ENCODE peak calls at places on chromosomes 11 and 22, in seven cellular contexts. U is adrenal gland; L is CD8-positive, alpha-beta memory T cell; F is HCT116; A is neuronal stem cell; K is suprapubic skin; I is cardiac muscle cell. Z is an unnamed sample.

GRCh38 chr22:19722915-19723164 is 499 bp upstream of the GP1BB start:
- DNase-seq in U (no peak), L (no peak), F (no peak), A (no peak), K (no peak), I (no peak), Z (no peak)

GRCh38 chr11:118224512-118225180 is at the start of gene JAML:
- DNase-seq in U (no peak), L (peak; percentile 35), F (no peak), A (no peak), K (no peak), I (no peak), Z (no peak)

GRCh38 chr11:131897976-131898375 is 527.6 kb downstream of the NTM start:
- DNase-seq in U (no peak), L (no peak), F (no peak), A (no peak), K (no peak), I (peak; percentile 59), Z (no peak)

GRCh38 chr11:105968021-105968697 is 53.9 kb downstream of the MSANTD4 start:
- DNase-seq in U (no peak), L (no peak), F (no peak), A (no peak), K (no peak), I (peak; percentile 1), Z (no peak)

GRCh38 chr11:46711288-46711687 is 7.7 kb upstream of the F2 start:
- DNase-seq in U (no peak), L (no peak), F (no peak), A (no peak), K (no peak), I (no peak), Z (no peak)

GRCh38 chr11:8720868-8721739 is 38.5 kb downstream of the RPL27A start:
- DNase-seq in U (no peak), L (no peak), F (peak; percentile 44), A (no peak), K (no peak), I (no peak), Z (peak; percentile 72)

GRCh38 chr11:13674799-13675509 is 6.5 kb downstream of the FAR1 start:
- DNase-seq in U (no peak), L (no peak), F (no peak), A (no peak), K (no peak), I (peak; percentile 55), Z (no peak)

GRCh38 chr11:28777126-28777525 is 668.9 kb downstream of the METTL15 start:
- DNase-seq in U (no peak), L (no peak), F (no peak), A (no peak), K (no peak), I (no peak), Z (no peak)

GRCh38 chr11:130847517-130847916 is 68.8 kb downstream of the SNX19 start:
- DNase-seq in U (no peak), L (no peak), F (peak; percentile 46), A (no peak), K (no peak), I (peak; percentile 66), Z (no peak)

GRCh38 chr11:120702656-120703055 is 191.1 kb downstream of the GRIK4 start:
- DNase-seq in U (no peak), L (no peak), F (no peak), A (no peak), K (no peak), I (no peak), Z (no peak)

GRCh38 chr11:17553249-17553546 is 6.1 kb downstream of the OTOG start:
- DNase-seq in U (no peak), L (no peak), F (no peak), A (no peak), K (no peak), I (no peak), Z (no peak)

GRCh38 chr11:101127699-101128570 is 1.7 kb downstream of the PGR start:
- DNase-seq in U (peak; percentile 25), L (no peak), F (no peak), A (peak; percentile 36), K (peak; percentile 79), I (no peak), Z (peak; percentile 28)

GRCh38 chr11:2122907-2123627 is 16.1 kb downstream of the IGF2 start:
- DNase-seq in U (no peak), L (no peak), F (no peak), A (no peak), K (no peak), I (no peak), Z (no peak)

GRCh38 chr11:128911239-128911638 is 20.1 kb downstream of the KCNJ5 start:
- DNase-seq in U (no peak), L (no peak), F (no peak), A (no peak), K (no peak), I (no peak), Z (no peak)

GRCh38 chr11:104968856-104969776 is 742 bp upstream of the CASP4 start:
- DNase-seq in U (peak; percentile 44), L (no peak), F (no peak), A (no peak), K (no peak), I (peak; percentile 67), Z (no peak)

GRCh38 chr11:2293396-2294339 is 8.1 kb downstream of the C11orf21 start:
- DNase-seq in U (peak; percentile 10), L (no peak), F (no peak), A (no peak), K (no peak), I (no peak), Z (no peak)

GRCh38 chr11:5891216-5891800 is 1.7 kb upstream of the OR52E5 start:
- DNase-seq in U (no peak), L (no peak), F (no peak), A (no peak), K (no peak), I (peak; percentile 15), Z (no peak)

GRCh38 chr11:95289378-95289777 is 58.4 kb upstream of the SESN3 start:
- DNase-seq in U (no peak), L (no peak), F (peak; percentile 8), A (no peak), K (no peak), I (no peak), Z (no peak)

GRCh38 chr11:65934014-65934413 is 11.3 kb upstream of the TSGA10IP start:
- DNase-seq in U (no peak), L (no peak), F (no peak), A (no peak), K (no peak), I (peak; percentile 73), Z (no peak)

DNA sequence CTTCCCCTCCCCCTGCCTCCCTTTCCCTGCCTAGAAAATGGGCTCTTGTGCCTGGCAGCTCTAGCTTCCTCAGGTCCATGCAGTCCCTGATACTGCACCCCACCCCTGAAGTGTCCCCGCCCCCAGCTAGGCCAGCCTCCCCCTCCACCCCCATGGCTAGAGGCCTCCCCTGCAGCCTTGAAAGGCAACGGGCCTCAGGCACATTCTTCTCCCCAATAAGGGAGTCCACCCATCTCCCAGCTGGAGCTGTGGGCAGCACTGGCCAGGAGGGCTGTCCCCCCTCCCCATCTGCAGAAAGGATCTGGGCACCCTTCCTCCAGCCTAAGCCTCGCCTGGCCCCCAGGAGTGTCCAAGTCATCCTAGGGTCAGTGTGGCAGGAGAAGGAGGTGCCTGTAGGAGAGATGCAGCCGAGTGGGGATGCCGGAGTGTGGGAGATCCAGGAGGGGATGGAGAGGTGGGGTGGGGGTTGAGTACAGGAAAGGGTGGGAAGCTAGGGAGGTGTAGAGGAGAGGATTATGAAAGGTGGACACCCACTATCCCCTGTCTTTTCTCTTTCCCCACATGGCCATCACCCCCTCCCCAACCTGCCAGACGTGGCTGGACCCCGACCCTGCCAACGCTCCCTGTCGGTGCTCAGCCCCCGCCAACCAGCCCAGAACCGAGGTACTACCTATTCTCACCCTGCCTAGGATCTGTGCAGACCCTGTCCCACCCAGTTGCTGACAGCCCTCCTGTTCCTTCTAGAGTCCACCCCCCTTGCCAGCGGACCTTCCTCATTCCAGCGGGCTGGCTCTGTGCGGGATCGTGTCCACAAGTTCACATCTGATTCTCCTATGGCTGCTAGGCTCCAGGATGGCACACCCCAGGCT is 9.3 kb downstream of the SMTN start:
- DNase-seq in U (no peak), L (no peak), F (no peak), A (no peak), K (no peak), I (no peak), Z (no peak)
- H3K27ac ChIP-seq in U (no peak overlapping the region), L (no peak overlapping the region), F (no peak overlapping the region), A (no peak overlapping the region), K (no peak overlapping the region), I (no peak overlapping the region), Z (no peak overlapping the region)

DNA sequence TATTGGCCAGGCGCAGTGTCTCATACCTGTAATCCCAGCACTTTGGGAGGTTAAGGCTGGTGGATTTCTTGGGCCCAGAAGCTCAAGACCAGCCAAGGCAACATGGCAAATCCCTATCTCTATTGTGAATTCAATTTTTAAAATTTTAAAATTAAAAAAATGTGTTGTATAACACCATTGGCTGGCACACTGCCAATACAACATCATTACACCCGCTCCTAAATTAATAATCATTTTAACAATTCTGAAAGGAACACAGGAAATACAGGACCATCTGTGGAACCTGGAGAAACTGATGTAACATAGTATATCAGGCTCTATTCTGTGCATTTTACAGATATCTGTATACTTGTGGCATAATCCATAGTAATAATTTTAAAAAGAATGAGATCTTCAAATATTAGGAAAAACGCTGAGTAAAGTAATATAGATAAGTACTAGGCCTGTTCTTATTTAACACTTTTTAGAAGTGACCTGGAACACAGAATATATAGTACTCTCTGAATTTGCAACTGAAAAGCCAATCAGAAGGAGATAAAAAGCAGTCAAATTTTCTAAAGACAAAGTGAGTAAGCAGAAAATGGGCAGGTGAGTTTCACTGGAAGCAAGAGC is 124.3 kb downstream of the APOL5 start:
- DNase-seq in U (no peak), L (no peak), F (no peak), A (no peak), K (no peak), I (no peak), Z (no peak)
- H3K27ac ChIP-seq in U (no peak overlapping the region), L (no peak overlapping the region), F (no peak overlapping the region), A (no peak overlapping the region), K (no peak overlapping the region), I (peak overlapping the region; percentile 79), Z (peak overlapping the region; percentile 1)

GRCh38 chr11:68543594-68543993 is 83.0 kb downstream of the PPP6R3 start:
- DNase-seq in U (no peak), L (no peak), F (no peak), A (no peak), K (no peak), I (no peak), Z (no peak)
- H3K27ac ChIP-seq in U (peak overlapping the region; percentile 74), L (no peak overlapping the region), F (no peak overlapping the region), A (no peak overlapping the region), K (no peak overlapping the region), I (peak overlapping the region; percentile 65), Z (no peak overlapping the region)

GRCh38 chr11:20033806-20034205 is 126.5 kb downstream of the DBX1 start:
- DNase-seq in U (no peak), L (no peak), F (no peak), A (no peak), K (no peak), I (no peak), Z (no peak)

GRCh38 chr11:20034941-20035340 is 125.3 kb downstream of the DBX1 start:
- DNase-seq in U (no peak), L (no peak), F (no peak), A (no peak), K (no peak), I (no peak), Z (no peak)

GRCh38 chr11:20035701-20036601 is 124.3 kb downstream of the DBX1 start:
- DNase-seq in U (peak; percentile 33), L (no peak), F (no peak), A (no peak), K (no peak), I (peak; percentile 66), Z (no peak)

GRCh38 chr11:20036625-20037335 is 123.5 kb downstream of the DBX1 start:
- DNase-seq in U (no peak), L (no peak), F (no peak), A (no peak), K (no peak), I (no peak), Z (no peak)

GRCh38 chr11:20035375-20035700 is 124.9 kb downstream of the DBX1 start:
- DNase-seq in U (no peak), L (no peak), F (no peak), A (no peak), K (no peak), I (no peak), Z (no peak)
- H3K27ac ChIP-seq in U (peak overlapping the region; percentile 34), L (no peak overlapping the region), F (no peak overlapping the region), A (no peak overlapping the region), K (no peak overlapping the region), I (peak overlapping the region; percentile 65), Z (no peak overlapping the region)